ENCODE peak calls at places on chromosomes 11 and 22, in six cellular contexts. One of them, this sample, is unnamed.

GRCh38 chr11:93484716-93485115 is 58.5 kb downstream of the SMCO4 start:
- DNase-seq in H1: no peak
- DNase-seq in mammary epithelial cell: no peak
- DNase-seq in naive thymus-derived CD4-positive, alpha-beta T cell: no peak
- DNase-seq in sigmoid colon: no peak
- DNase-seq in Peyer's patch: no peak
- DNase-seq in this sample: no peak

GRCh38 chr22:20304646-20305045 is 15.2 kb downstream of the DGCR6L start:
- DNase-seq in H1: no peak
- DNase-seq in mammary epithelial cell: no peak
- DNase-seq in naive thymus-derived CD4-positive, alpha-beta T cell: no peak
- DNase-seq in sigmoid colon: no peak
- DNase-seq in Peyer's patch: no peak
- DNase-seq in this sample: no peak

GRCh38 chr11:125141686-125142535 is 22.6 kb upstream of the PKNOX2 start:
- DNase-seq in H1: peak; percentile 97
- DNase-seq in mammary epithelial cell: no peak
- DNase-seq in naive thymus-derived CD4-positive, alpha-beta T cell: peak; percentile 51
- DNase-seq in sigmoid colon: no peak
- DNase-seq in Peyer's patch: peak; percentile 66
- DNase-seq in this sample: peak; percentile 71

GRCh38 chr22:45284705-45285305 is at the start of gene UPK3A:
- DNase-seq in H1: peak; percentile 94
- DNase-seq in mammary epithelial cell: peak; percentile 32
- DNase-seq in naive thymus-derived CD4-positive, alpha-beta T cell: peak; percentile 59
- DNase-seq in sigmoid colon: no peak
- DNase-seq in Peyer's patch: peak; percentile 91
- DNase-seq in this sample: no peak

GRCh38 chr11:2711161-2711560 is 11.4 kb upstream of the KCNQ1OT1 start:
- DNase-seq in H1: no peak
- DNase-seq in mammary epithelial cell: no peak
- DNase-seq in naive thymus-derived CD4-positive, alpha-beta T cell: no peak
- DNase-seq in sigmoid colon: no peak
- DNase-seq in Peyer's patch: no peak
- DNase-seq in this sample: no peak

GRCh38 chr11:116580828-116581227 is 192.0 kb downstream of the BUD13 start:
- DNase-seq in H1: peak; percentile 77
- DNase-seq in mammary epithelial cell: no peak
- DNase-seq in naive thymus-derived CD4-positive, alpha-beta T cell: no peak
- DNase-seq in sigmoid colon: no peak
- DNase-seq in Peyer's patch: no peak
- DNase-seq in this sample: no peak

GRCh38 chr22:41445171-41446056 is 1.2 kb downstream of the TOB2 start:
- DNase-seq in H1: peak; percentile 55
- DNase-seq in mammary epithelial cell: peak; percentile 7
- DNase-seq in naive thymus-derived CD4-positive, alpha-beta T cell: peak; percentile 49
- DNase-seq in sigmoid colon: peak; percentile 76
- DNase-seq in Peyer's patch: peak; percentile 57
- DNase-seq in this sample: peak; percentile 58

GRCh38 chr11:109940816-109941215 is 152.4 kb upstream of the ZC3H12C start:
- DNase-seq in H1: no peak
- DNase-seq in mammary epithelial cell: peak; percentile 84
- DNase-seq in naive thymus-derived CD4-positive, alpha-beta T cell: no peak
- DNase-seq in sigmoid colon: no peak
- DNase-seq in Peyer's patch: no peak
- DNase-seq in this sample: no peak

GRCh38 chr11:115930276-115930675 is 426.1 kb upstream of the CADM1 start:
- DNase-seq in H1: no peak
- DNase-seq in mammary epithelial cell: no peak
- DNase-seq in naive thymus-derived CD4-positive, alpha-beta T cell: no peak
- DNase-seq in sigmoid colon: no peak
- DNase-seq in Peyer's patch: no peak
- DNase-seq in this sample: no peak

GRCh38 chr11:96168623-96169022 is 174.4 kb downstream of the MAML2 start:
- DNase-seq in H1: no peak
- DNase-seq in mammary epithelial cell: peak; percentile 83
- DNase-seq in naive thymus-derived CD4-positive, alpha-beta T cell: no peak
- DNase-seq in sigmoid colon: peak; percentile 82
- DNase-seq in Peyer's patch: peak; percentile 49
- DNase-seq in this sample: no peak

DNA sequence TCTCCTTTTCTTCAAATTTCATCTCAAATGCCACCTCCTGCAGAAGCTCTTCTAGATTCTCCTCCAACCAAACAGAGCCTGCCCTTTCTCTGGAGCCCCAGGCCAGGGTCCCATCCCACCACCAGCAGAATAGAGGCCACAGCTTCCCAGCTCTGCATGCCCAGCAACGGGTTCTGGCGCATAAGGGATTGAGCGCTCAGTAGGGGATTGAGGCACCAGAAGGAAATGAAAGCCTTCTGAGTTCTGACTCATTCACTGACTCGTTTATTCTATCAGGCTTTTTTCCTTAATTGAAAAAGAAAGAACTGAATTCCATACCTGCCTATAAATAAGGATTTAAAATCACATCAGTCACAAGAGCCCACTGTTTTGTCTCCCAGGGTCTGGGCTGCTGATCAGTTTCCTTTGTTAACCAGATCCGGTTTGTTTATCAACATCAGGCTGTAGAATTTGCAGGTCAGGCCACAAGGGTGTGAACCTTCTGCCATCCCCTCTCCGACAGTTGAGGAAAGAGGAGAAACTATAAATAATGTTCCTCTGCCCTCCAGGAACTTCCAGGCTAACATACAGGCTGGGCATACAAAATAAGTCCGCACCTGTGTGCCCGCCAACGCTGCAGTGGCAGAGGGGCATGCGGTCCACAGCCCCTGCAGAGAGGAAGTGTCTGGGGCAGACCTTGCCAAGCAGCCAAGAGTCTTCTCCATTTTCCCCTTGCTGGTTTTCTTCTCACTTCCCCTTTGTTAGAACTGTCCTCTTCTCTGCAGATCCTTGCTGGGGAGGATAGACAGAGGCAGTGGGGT is 63.5 kb upstream of the PRDM11 start:
- DNase-seq in H1: peak; percentile 69
- DNase-seq in mammary epithelial cell: no peak
- DNase-seq in naive thymus-derived CD4-positive, alpha-beta T cell: no peak
- DNase-seq in sigmoid colon: no peak
- DNase-seq in Peyer's patch: peak; percentile 69
- DNase-seq in this sample: no peak
- H3K4me1 ChIP-seq in H1: peaks cover 24% of the 10 kb centered on the region
- H3K4me1 ChIP-seq in mammary epithelial cell: no peaks in the 10 kb centered on the region
- H3K4me1 ChIP-seq in naive thymus-derived CD4-positive, alpha-beta T cell: peaks cover 65% of the 10 kb centered on the region
- H3K4me1 ChIP-seq in sigmoid colon: no peaks in the 10 kb centered on the region
- H3K4me1 ChIP-seq in Peyer's patch: peaks cover 33% of the 10 kb centered on the region
- H3K4me1 ChIP-seq in this sample: no peaks in the 10 kb centered on the region

GRCh38 chr11:13313005-13313819 is 35.6 kb downstream of the BMAL1 start:
- DNase-seq in H1: no peak
- DNase-seq in mammary epithelial cell: peak; percentile 22
- DNase-seq in naive thymus-derived CD4-positive, alpha-beta T cell: no peak
- DNase-seq in sigmoid colon: no peak
- DNase-seq in Peyer's patch: peak; percentile 33
- DNase-seq in this sample: no peak
- H3K4me1 ChIP-seq in H1: no peaks in the 10 kb centered on the region
- H3K4me1 ChIP-seq in mammary epithelial cell: peaks cover 57% of the 10 kb centered on the region
- H3K4me1 ChIP-seq in naive thymus-derived CD4-positive, alpha-beta T cell: peaks cover 15% of the 10 kb centered on the region
- H3K4me1 ChIP-seq in sigmoid colon: no peaks in the 10 kb centered on the region
- H3K4me1 ChIP-seq in Peyer's patch: peaks cover 16% of the 10 kb centered on the region
- H3K4me1 ChIP-seq in this sample: no peaks in the 10 kb centered on the region

GRCh38 chr11:31812392-31813241 is 1.5 kb upstream of the PAX6 start:
- DNase-seq in H1: peak; percentile 69
- DNase-seq in mammary epithelial cell: no peak
- DNase-seq in naive thymus-derived CD4-positive, alpha-beta T cell: no peak
- DNase-seq in sigmoid colon: no peak
- DNase-seq in Peyer's patch: no peak
- DNase-seq in this sample: no peak
- H3K4me1 ChIP-seq in H1: peaks cover 44% of the 10 kb centered on the region
- H3K4me1 ChIP-seq in mammary epithelial cell: peaks cover 45% of the 10 kb centered on the region
- H3K4me1 ChIP-seq in naive thymus-derived CD4-positive, alpha-beta T cell: peaks cover 16% of the 10 kb centered on the region
- H3K4me1 ChIP-seq in sigmoid colon: no peaks in the 10 kb centered on the region
- H3K4me1 ChIP-seq in Peyer's patch: peaks cover 84% of the 10 kb centered on the region
- H3K4me1 ChIP-seq in this sample: peaks cover 3% of the 10 kb centered on the region

DNA sequence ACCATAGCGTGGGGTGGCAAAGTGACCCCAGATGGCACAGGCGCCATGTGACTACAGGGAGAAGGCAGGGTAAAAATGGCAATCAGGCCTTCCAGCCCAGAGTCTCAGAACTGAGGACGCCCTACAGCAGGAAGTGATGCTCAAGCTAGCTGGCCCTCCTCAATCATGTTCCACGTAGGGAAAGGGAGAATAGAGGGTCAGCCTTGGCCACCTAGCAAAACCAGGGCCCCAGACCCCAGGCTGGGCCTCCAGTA is 978 bp upstream of the ANKRD13D start:
- DNase-seq in H1: no peak
- DNase-seq in mammary epithelial cell: no peak
- DNase-seq in naive thymus-derived CD4-positive, alpha-beta T cell: no peak
- DNase-seq in sigmoid colon: no peak
- DNase-seq in Peyer's patch: no peak
- DNase-seq in this sample: no peak
- H3K4me1 ChIP-seq in H1: peaks cover 10% of the 10 kb centered on the region
- H3K4me1 ChIP-seq in mammary epithelial cell: peaks cover 29% of the 10 kb centered on the region
- H3K4me1 ChIP-seq in naive thymus-derived CD4-positive, alpha-beta T cell: peaks cover 57% of the 10 kb centered on the region
- H3K4me1 ChIP-seq in sigmoid colon: no peaks in the 10 kb centered on the region
- H3K4me1 ChIP-seq in Peyer's patch: peaks cover 46% of the 10 kb centered on the region
- H3K4me1 ChIP-seq in this sample: peaks cover 7% of the 10 kb centered on the region

DNA sequence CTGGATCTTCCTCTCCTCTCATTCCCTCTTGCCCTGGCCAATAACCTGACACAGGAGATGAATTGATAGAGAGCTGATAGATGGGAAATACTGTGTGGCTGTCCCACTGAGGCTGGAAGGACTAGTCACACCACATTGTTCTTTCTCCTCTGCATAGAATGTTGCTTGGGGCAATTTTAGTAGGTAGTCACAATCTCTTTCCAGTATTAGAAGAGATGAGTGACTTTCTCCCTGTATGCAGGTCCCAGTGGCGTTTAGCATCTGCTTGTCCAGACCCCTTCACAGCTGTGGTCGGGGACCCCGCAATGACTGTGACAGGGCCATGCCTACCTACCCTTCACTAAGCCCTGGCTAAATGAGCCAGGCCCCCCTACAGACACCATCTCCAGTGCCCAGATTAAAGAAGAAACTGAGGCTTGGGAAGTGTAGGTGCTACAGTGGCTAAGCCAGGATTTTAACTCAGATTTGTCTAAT is 24.0 kb upstream of the P2RY2 start:
- DNase-seq in H1: no peak
- DNase-seq in mammary epithelial cell: peak; percentile 34
- DNase-seq in naive thymus-derived CD4-positive, alpha-beta T cell: no peak
- DNase-seq in sigmoid colon: peak; percentile 30
- DNase-seq in Peyer's patch: no peak
- DNase-seq in this sample: no peak
- H3K4me1 ChIP-seq in H1: no peaks in the 10 kb centered on the region
- H3K4me1 ChIP-seq in mammary epithelial cell: peaks cover 67% of the 10 kb centered on the region
- H3K4me1 ChIP-seq in naive thymus-derived CD4-positive, alpha-beta T cell: no peaks in the 10 kb centered on the region
- H3K4me1 ChIP-seq in sigmoid colon: no peaks in the 10 kb centered on the region
- H3K4me1 ChIP-seq in Peyer's patch: peaks cover 63% of the 10 kb centered on the region
- H3K4me1 ChIP-seq in this sample: peaks cover 5% of the 10 kb centered on the region

GRCh38 chr11:20032127-20032526 is 128.1 kb downstream of the DBX1 start:
- DNase-seq in H1: no peak
- DNase-seq in mammary epithelial cell: no peak
- DNase-seq in naive thymus-derived CD4-positive, alpha-beta T cell: no peak
- DNase-seq in sigmoid colon: no peak
- DNase-seq in Peyer's patch: no peak
- DNase-seq in this sample: no peak
- H3K4me1 ChIP-seq in H1: peaks cover 14% of the 10 kb centered on the region
- H3K4me1 ChIP-seq in mammary epithelial cell: peaks cover 61% of the 10 kb centered on the region
- H3K4me1 ChIP-seq in naive thymus-derived CD4-positive, alpha-beta T cell: no peaks in the 10 kb centered on the region
- H3K4me1 ChIP-seq in sigmoid colon: no peaks in the 10 kb centered on the region
- H3K4me1 ChIP-seq in Peyer's patch: no peaks in the 10 kb centered on the region
- H3K4me1 ChIP-seq in this sample: peaks cover 97% of the 10 kb centered on the region